ENCODE peak calls at places on chromosomes 3 and 15, in seven cellular contexts. H is A549, R is HCT116, I is HepG2, S is K562, X is SK-N-SH, C is GM12878. K is an unnamed sample.
A peak's percentile ranks its signal among the peaks of the same experiment; 100 is the strongest.

GRCh38 chr3:133467780-133468179 is 67.9 kb downstream of the BFSP2 start:
- DNase-seq in H (no peak), R (no peak), I (no peak), S (no peak), X (no peak), C (no peak), K (no peak)

GRCh38 chr3:38730281-38730680 is 80.8 kb upstream of the SCN5A start:
- DNase-seq in H (no peak), R (no peak), I (no peak), S (no peak), X (no peak), C (no peak), K (no peak)

GRCh38 chr3:132629928-132630327 is 29.7 kb downstream of the ACAD11 start:
- DNase-seq in H (no peak), R (no peak), I (no peak), S (no peak), X (no peak), C (no peak), K (no peak)

GRCh38 chr15:40929730-40930429 is 740 bp downstream of the DLL4 start:
- DNase-seq in H (no peak), R (no peak), I (no peak), S (peak; percentile 57), X (peak; percentile 79), C (no peak), K (no peak)

GRCh38 chr3:33438871-33439270 is 1.3 kb downstream of the UBP1 start:
- DNase-seq in H (no peak), R (no peak), I (no peak), S (no peak), X (no peak), C (no peak), K (no peak)

GRCh38 chr3:99523446-99523845 is 114.9 kb upstream of the COL8A1 start:
- DNase-seq in H (no peak), R (no peak), I (no peak), S (no peak), X (no peak), C (no peak), K (no peak)

GRCh38 chr3:115436767-115437301 is 186.5 kb upstream of the GAP43 start:
- DNase-seq in H (peak; percentile 34), R (peak; percentile 24), I (peak; percentile 1), S (no peak), X (no peak), C (no peak), K (no peak)

GRCh38 chr15:94324835-94325767 is 93.7 kb downstream of the MCTP2 start:
- DNase-seq in H (no peak), R (no peak), I (no peak), S (no peak), X (no peak), C (no peak), K (no peak)

GRCh38 chr15:41465822-41466421 is 27.8 kb upstream of the ITPKA start:
- DNase-seq in H (peak; percentile 31), R (peak; percentile 45), I (peak; percentile 50), S (peak; percentile 58), X (peak; percentile 62), C (no peak), K (peak; percentile 82)

GRCh38 chr3:32376098-32376497 is 15.6 kb upstream of the CMTM7 start:
- DNase-seq in H (no peak), R (no peak), I (no peak), S (no peak), X (no peak), C (no peak), K (no peak)

GRCh38 chr3:73508330-73508954 is 116.3 kb downstream of the PDZRN3 start:
- DNase-seq in H (peak; percentile 30), R (peak; percentile 27), I (peak; percentile 44), S (peak; percentile 26), X (peak; percentile 51), C (no peak), K (peak; percentile 18)

GRCh38 chr15:90022345-90022744 is 21.2 kb downstream of the ZNF710 start:
- DNase-seq in H (no peak), R (no peak), I (no peak), S (no peak), X (no peak), C (no peak), K (no peak)

GRCh38 chr15:81351651-81352050 is 22.4 kb downstream of the TMC3 start:
- DNase-seq in H (no peak), R (no peak), I (no peak), S (no peak), X (no peak), C (no peak), K (no peak)

GRCh38 chr15:49927462-49927861 is 191.6 kb downstream of the ATP8B4 start:
- DNase-seq in H (no peak), R (no peak), I (no peak), S (no peak), X (no peak), C (no peak), K (no peak)

GRCh38 chr3:47515100-47515499 is 1.6 kb upstream of the ELP6 start:
- DNase-seq in H (no peak), R (no peak), I (no peak), S (no peak), X (no peak), C (no peak), K (no peak)

GRCh38 chr3:187208159-187208558 is 10.9 kb downstream of the RTP1 start:
- DNase-seq in H (no peak), R (no peak), I (no peak), S (no peak), X (no peak), C (no peak), K (no peak)

GRCh38 chr15:59594493-59594942 is 17.1 kb upstream of the GCNT3 start:
- DNase-seq in H (peak; percentile 97), R (no peak), I (peak; percentile 84), S (no peak), X (no peak), C (no peak), K (peak; percentile 57)

GRCh38 chr3:190430906-190431305 is 18.8 kb downstream of the TMEM207 start:
- DNase-seq in H (no peak), R (no peak), I (no peak), S (no peak), X (no peak), C (no peak), K (no peak)
- TF ChIP-seq REST in H (no peak), R (no peak), I (no peak), S (no peak), X (no peak), C (no peak), K (no peak)

DNA sequence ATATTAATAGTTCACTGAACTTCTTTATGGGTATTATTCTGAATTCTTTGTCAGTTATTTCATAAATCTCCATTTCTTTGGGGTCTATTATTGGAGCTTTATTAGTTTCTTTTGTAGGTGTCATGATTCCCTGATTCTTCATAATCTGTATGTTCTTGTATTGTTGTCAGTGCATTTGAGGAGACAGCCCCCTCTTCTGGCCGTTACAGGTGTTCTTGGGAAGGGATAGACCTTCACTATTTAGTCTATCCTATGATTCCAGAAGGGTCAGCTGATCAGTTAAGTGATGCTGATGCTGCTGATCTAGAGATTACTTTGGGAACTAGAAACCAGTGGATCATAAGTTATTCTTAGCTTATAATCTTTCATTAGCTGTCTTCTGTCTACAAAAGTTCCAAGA is 34.9 kb downstream of the TMEM39A start:
- DNase-seq in H (no peak), R (no peak), I (peak; percentile 20), S (no peak), X (no peak), C (no peak), K (no peak)
- H3K9me3 ChIP-seq in H (peaks cover 63% of the 10 kb centered on the region), R (peaks cover 2% of the 10 kb centered on the region), I (peaks cover 43% of the 10 kb centered on the region), S (peaks cover 4% of the 10 kb centered on the region), X (peaks cover 19% of the 10 kb centered on the region), C (peaks cover 24% of the 10 kb centered on the region), K (peaks cover 35% of the 10 kb centered on the region)

DNA sequence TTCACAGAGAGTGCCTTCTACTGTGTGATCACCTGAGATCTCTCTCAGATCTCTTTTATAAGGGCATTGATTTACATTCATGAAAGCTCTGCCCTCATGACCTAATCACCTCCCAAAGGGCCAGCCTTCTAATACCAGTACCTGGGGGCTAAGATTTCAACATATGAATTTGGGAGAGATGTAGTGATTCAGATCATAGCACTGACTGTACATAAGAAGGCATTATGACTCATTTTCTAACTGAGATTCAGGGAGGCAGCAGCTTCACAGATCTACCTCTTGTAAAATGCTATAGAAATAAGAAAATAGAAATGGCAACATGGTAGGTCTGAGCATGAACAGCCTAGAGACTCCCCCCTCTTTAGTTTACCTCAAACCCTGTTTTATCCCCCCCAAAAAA is 39.6 kb downstream of the VGLL3 start:
- DNase-seq in H (no peak), R (no peak), I (no peak), S (no peak), X (no peak), C (no peak), K (no peak)
- H3K4me1 ChIP-seq in H (peaks cover 38% of the 10 kb centered on the region), R (no peaks in the 10 kb centered on the region), I (no peaks in the 10 kb centered on the region), S (no peaks in the 10 kb centered on the region), X (no peaks in the 10 kb centered on the region), C (no peaks in the 10 kb centered on the region), K (no peaks in the 10 kb centered on the region)

GRCh38 chr3:29301332-29302011 is 20.6 kb downstream of the RBMS3 start:
- DNase-seq in H (no peak), R (no peak), I (no peak), S (no peak), X (no peak), C (no peak), K (no peak)
- TF ChIP-seq REST in H (no peak), R (no peak), I (no peak), S (no peak), X (no peak), C (no peak), K (no peak)

DNA sequence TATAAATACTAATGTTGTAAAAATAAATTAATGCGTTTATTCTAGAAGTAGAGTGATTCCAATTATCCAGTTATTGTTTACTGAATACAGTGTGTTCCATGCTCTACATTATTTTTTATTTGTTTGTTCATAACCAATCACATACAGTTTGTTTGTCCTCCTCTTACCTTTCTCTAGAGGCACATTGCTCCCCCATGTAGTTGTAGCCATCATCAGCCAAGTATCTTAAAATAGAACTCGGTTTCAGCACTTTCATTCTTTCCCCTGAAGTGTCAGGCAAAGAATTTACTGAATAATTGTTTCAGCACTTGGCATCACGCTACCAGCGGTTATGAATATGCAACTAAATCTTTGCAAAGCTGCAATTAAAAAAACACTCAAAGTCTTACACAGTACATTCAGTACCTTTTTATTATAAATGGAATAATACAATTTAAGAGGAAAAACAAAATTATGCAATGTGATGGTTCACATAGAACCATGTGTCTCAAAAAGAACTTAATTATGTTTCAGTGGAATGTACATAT is 448.6 kb upstream of the ATP10A start:
- DNase-seq in H (no peak), R (no peak), I (no peak), S (no peak), X (no peak), C (no peak), K (no peak)
- H3K9me3 ChIP-seq in H (no peaks in the 10 kb centered on the region), R (peaks cover 44% of the 10 kb centered on the region), I (peaks cover 92% of the 10 kb centered on the region), S (no peaks in the 10 kb centered on the region), X (no peaks in the 10 kb centered on the region), C (no peaks in the 10 kb centered on the region), K (peaks cover 19% of the 10 kb centered on the region)